ENCODE peak calls at places on chromosomes 1 and 21, in seven cellular contexts. N is activated naive CD8-positive, alpha-beta T cell treated with anti-CD3 and anti-CD28 coated beads, Interleukin-2, amount 10 ng/mL, durations not matched to agents 7 days and 5 days; F is pancreas; W is SK-N-SH treated with all-trans-retinoic acid at 6 μM for 48 hours; C is Right ventricle myocardium superior; T is aorta; P is heart left ventricle. Y is an unnamed sample.

GRCh38 chr1:189657715-189658114 is 819.9 kb downstream of the BRINP3 start:
- ATAC-seq in N (no peak), F (no peak), W (peak; percentile 77), C (no peak), T (no peak), P (no peak), Y (no peak)

GRCh38 chr21:41208946-41209345 is 41.0 kb downstream of the BACE2 start:
- ATAC-seq in N (no peak), F (peak; percentile 3), W (no peak), C (no peak), T (no peak), P (no peak), Y (no peak)

GRCh38 chr1:185694081-185694480 is 40.1 kb upstream of the HMCN1 start:
- ATAC-seq in N (peak; percentile 72), F (peak; percentile 60), W (no peak), C (peak; percentile 43), T (no peak), P (no peak), Y (no peak)

GRCh38 chr21:41480086-41480690 is 27.8 kb downstream of the TMPRSS2 start:
- ATAC-seq in N (no peak), F (peak; percentile 54), W (no peak), C (no peak), T (no peak), P (no peak), Y (no peak)

GRCh38 chr1:225572422-225572821 is 80.5 kb downstream of the ENAH start:
- ATAC-seq in N (no peak), F (no peak), W (peak; percentile 61), C (peak; percentile 56), T (no peak), P (no peak), Y (no peak)

GRCh38 chr1:78715181-78715661 is 65.6 kb downstream of the IFI44 start:
- ATAC-seq in N (no peak), F (no peak), W (peak; percentile 62), C (no peak), T (no peak), P (no peak), Y (no peak)

GRCh38 chr1:150142083-150142482 is 7.6 kb upstream of the PLEKHO1 start:
- ATAC-seq in N (no peak), F (no peak), W (peak; percentile 39), C (no peak), T (no peak), P (no peak), Y (no peak)

GRCh38 chr21:36246080-36246631 is 73.8 kb upstream of the MORC3 start:
- ATAC-seq in N (no peak), F (peak; percentile 70), W (no peak), C (no peak), T (no peak), P (no peak), Y (peak; percentile 89)

GRCh38 chr1:66331641-66332523 is 202.1 kb upstream of the SGIP1 start:
- ATAC-seq in N (peak; percentile 19), F (peak; percentile 70), W (peak; percentile 93), C (peak; percentile 65), T (peak; percentile 78), P (peak; percentile 48), Y (peak; percentile 57)

GRCh38 chr1:94961582-94961981 is 34.7 kb upstream of the CNN3 start:
- ATAC-seq in N (no peak), F (no peak), W (no peak), C (no peak), T (no peak), P (no peak), Y (no peak)

GRCh38 chr21:33866851-33867250 is 48.8 kb downstream of the ATP5PO start:
- ATAC-seq in N (no peak), F (no peak), W (peak; percentile 35), C (no peak), T (no peak), P (no peak), Y (no peak)

GRCh38 chr1:160558679-160559078 is 20.6 kb downstream of the CD84 start:
- ATAC-seq in N (no peak), F (no peak), W (no peak), C (no peak), T (no peak), P (no peak), Y (no peak)

GRCh38 chr1:105137543-105138444 is 1388.1 kb downstream of the AMY1C start:
- ATAC-seq in N (no peak), F (peak; percentile 34), W (peak; percentile 79), C (peak; percentile 10), T (peak; percentile 26), P (no peak), Y (no peak)

GRCh38 chr21:39041815-39042214 is 141.4 kb downstream of the PSMG1 start:
- ATAC-seq in N (no peak), F (no peak), W (no peak), C (no peak), T (no peak), P (no peak), Y (no peak)

GRCh38 chr21:43809853-43810504 is 20.6 kb downstream of the RRP1 start:
- ATAC-seq in N (no peak), F (no peak), W (no peak), C (no peak), T (no peak), P (no peak), Y (peak; percentile 17)

GRCh38 chr1:165632152-165632469 is 1.1 kb downstream of the MGST3 start:
- ATAC-seq in N (no peak), F (peak; percentile 2), W (no peak), C (no peak), T (no peak), P (no peak), Y (peak; percentile 29)

GRCh38 chr1:9573723-9574122 is 15.0 kb upstream of the TMEM201 start:
- ATAC-seq in N (no peak), F (no peak), W (peak; percentile 53), C (peak; percentile 51), T (no peak), P (no peak), Y (no peak)

GRCh38 chr1:197994907-197995407 is 77.8 kb downstream of the LHX9 start:
- ATAC-seq in N (no peak), F (peak; percentile 92), W (no peak), C (no peak), T (no peak), P (no peak), Y (no peak)

Y was measured in esophagus mucosa.